ENCODE peak calls at places on chromosomes 16 and 17, in ten cellular contexts. A is left ventricle myocardium inferior; C is substantia nigra; H is effector memory CD4-positive, alpha-beta T cell; Q is GM23338; N is neuronal stem cell; Y is tibial nerve; W is AG04450; S is ovary; O is A549. J is an unnamed sample.

GRCh38 chr17:75384751-75385150 is 20.7 kb downstream of the GRB2 start:
- DNase-seq in O (no peak), H (no peak), Q (no peak), C (no peak), W (no peak), A (no peak), S (no peak), Y (no peak), N (no peak), J (no peak)

GRCh38 chr16:81694494-81695285 is 84.4 kb upstream of the PLCG2 start:
- DNase-seq in Y (no peak), H (no peak), S (no peak), A (no peak), O (no peak), W (no peak), Q (no peak), C (peak), N (no peak), J (no peak)

GRCh38 chr17:72998343-72998742 is 94.1 kb downstream of the SLC39A11 start:
- DNase-seq in O (no peak), A (no peak), W (no peak), Q (no peak), H (no peak), N (no peak), S (no peak), C (no peak), Y (no peak), J (no peak)

GRCh38 chr16:83878838-83879237 is 20.1 kb upstream of the MLYCD start:
- DNase-seq in N (no peak), Q (peak), C (no peak), W (peak), S (no peak), H (no peak), O (peak), A (no peak), Y (peak), J (no peak)

GRCh38 chr16:55821210-55821609 is 11.7 kb downstream of the CES1 start:
- DNase-seq in A (no peak), W (no peak), H (no peak), O (no peak), S (no peak), C (no peak), N (no peak), Q (no peak), Y (no peak), J (no peak)

GRCh38 chr17:59746849-59747445 is 39.5 kb downstream of the VMP1 start:
- DNase-seq in C (no peak), N (no peak), H (no peak), Q (peak), W (no peak), O (peak), A (no peak), Y (no peak), S (no peak), J (no peak)

GRCh38 chr16:31467858-31468257 is 4.1 kb upstream of the TGFB1I1 start:
- DNase-seq in Q (no peak), S (no peak), A (no peak), N (no peak), W (no peak), C (no peak), H (no peak), O (no peak), Y (no peak), J (no peak)

GRCh38 chr17:14621826-14622621 is 321.1 kb downstream of the HS3ST3B1 start:
- DNase-seq in Y (no peak), O (no peak), S (no peak), W (no peak), Q (no peak), H (no peak), C (no peak), A (no peak), N (no peak), J (no peak)

GRCh38 chr16:12144355-12144754 is 167.8 kb downstream of the SNX29 start:
- DNase-seq in O (no peak), S (no peak), C (no peak), N (no peak), Y (no peak), W (no peak), H (no peak), Q (no peak), A (no peak), J (no peak)

GRCh38 chr16:3959148-3959547 is 78.6 kb upstream of the CREBBP start:
- DNase-seq in H (no peak), W (no peak), N (no peak), C (no peak), O (peak), A (no peak), Q (no peak), S (no peak), Y (no peak), J (no peak)

GRCh38 chr17:17606416-17607000 is 15.0 kb upstream of the PEMT start:
- DNase-seq in C (no peak), O (no peak), S (no peak), H (no peak), Y (no peak), W (no peak), N (no peak), A (no peak), Q (no peak), J (no peak)

GRCh38 chr16:46848768-46849764 is 18.1 kb upstream of the C16orf87 start:
- DNase-seq in Q (no peak), Y (no peak), A (no peak), C (no peak), S (no peak), O (no peak), N (peak), H (no peak), W (no peak), J (no peak)

GRCh38 chr17:17093764-17094163 is 51.5 kb downstream of the MPRIP start:
- DNase-seq in Q (no peak), N (no peak), O (no peak), Y (no peak), A (no peak), H (no peak), W (no peak), C (no peak), S (peak), J (no peak)

GRCh38 chr17:8288336-8289102 is at the start of gene RANGRF:
- DNase-seq in O (peak), Q (peak), N (peak), A (peak), C (peak), H (peak), Y (peak), S (peak), W (no peak), J (no peak)

GRCh38 chr17:27569257-27569722 is 61.7 kb upstream of the LGALS9 start:
- DNase-seq in O (peak), W (no peak), C (peak), A (no peak), S (no peak), Q (peak), Y (no peak), N (peak), H (peak), J (no peak)

GRCh38 chr17:63910096-63910495 is 962 bp downstream of the CSHL1 start:
- DNase-seq in A (no peak), C (no peak), H (no peak), N (no peak), O (no peak), Q (no peak), W (no peak), S (no peak), Y (no peak), J (no peak)

GRCh38 chr17:876272-876671 is 94.1 kb downstream of the MRM3 start:
- DNase-seq in W (no peak), C (no peak), O (no peak), Y (no peak), Q (peak), S (no peak), A (no peak), N (no peak), H (no peak), J (no peak)

GRCh38 chr17:77372444-77373297 is 231.9 kb downstream of the SEC14L1 start:
- DNase-seq in H (peak), A (peak), W (peak), S (peak), O (no peak), Q (peak), N (peak), Y (peak), C (peak), J (no peak)

GRCh38 chr17:77124192-77124908 is 16.4 kb upstream of the SEC14L1 start:
- DNase-seq in S (no peak), H (no peak), Q (no peak), Y (peak), C (no peak), A (peak), W (no peak), N (no peak), O (peak), J (peak)

GRCh38 chr16:68599586-68599985 is 45.5 kb upstream of the CDH3 start:
- DNase-seq in O (no peak), A (no peak), N (no peak), H (no peak), Y (no peak), Q (peak), W (no peak), S (no peak), C (no peak), J (no peak)

GRCh38 chr16:21524068-21524751 is 75.2 kb upstream of the METTL9 start:
- DNase-seq in W (no peak), S (no peak), O (no peak), A (no peak), N (no peak), C (no peak), H (no peak), Y (no peak), Q (no peak), J (no peak)

GRCh38 chr16:50712568-50712914 is 19.1 kb downstream of the NOD2 start:
- DNase-seq in A (no peak), O (no peak), W (no peak), N (no peak), C (no peak), Q (no peak), S (no peak), Y (no peak), H (no peak), J (no peak)

GRCh38 chr17:59753522-59754467 is 46.3 kb downstream of the VMP1 start:
- DNase-seq in S (no peak), A (no peak), H (no peak), Q (peak), N (peak), C (no peak), Y (peak), W (peak), O (peak), J (peak)

GRCh38 chr16:67537270-67537635 is 8.6 kb downstream of the RIPOR1 start:
- DNase-seq in O (no peak), H (peak), S (peak), A (peak), Y (no peak), N (no peak), W (no peak), Q (peak), C (peak), J (no peak)

GRCh38 chr16:2691491-2692248 is 9.3 kb downstream of the KCTD5 start:
- DNase-seq in Y (no peak), S (peak), W (no peak), Q (no peak), C (peak), A (peak), O (no peak), N (no peak), H (no peak), J (no peak)

GRCh38 chr17:63919311-63919723 is 678 bp upstream of the GH1 start:
- DNase-seq in C (peak), N (peak), W (peak), Q (peak), S (peak), A (no peak), H (peak), O (peak), Y (peak), J (no peak)

GRCh38 chr17:47915667-47916242 is 19.7 kb downstream of the SP2 start:
- DNase-seq in Y (no peak), Q (no peak), W (no peak), S (peak), C (peak), N (no peak), A (peak), O (no peak), H (no peak), J (no peak)

GRCh38 chr16:86680137-86680536 is 101.8 kb downstream of the FOXL1 start:
- DNase-seq in Q (no peak), N (no peak), H (no peak), Y (no peak), S (no peak), A (peak), O (no peak), W (peak), C (no peak), J (no peak)

GRCh38 chr16:2470603-2471015 is 488 bp upstream of the NTN3 start:
- DNase-seq in H (no peak), N (no peak), S (no peak), W (no peak), O (peak), Y (no peak), Q (peak), C (no peak), A (no peak), J (no peak)

GRCh38 chr17:7220593-7221280 is 999 bp downstream of the ACADVL start:
- DNase-seq in H (peak), Y (no peak), S (peak), N (no peak), W (no peak), A (no peak), O (peak), C (peak), Q (peak), J (no peak)

GRCh38 chr17:57262557-57262956 is 6.2 kb downstream of the MSI2 start:
- DNase-seq in S (no peak), H (no peak), A (no peak), W (no peak), Q (no peak), O (no peak), N (no peak), C (no peak), Y (no peak), J (no peak)

GRCh38 chr16:69039333-69039941 is 66.0 kb upstream of the HAS3 start:
- DNase-seq in C (no peak), O (no peak), Y (no peak), A (no peak), H (no peak), N (no peak), Q (no peak), W (no peak), S (no peak), J (no peak)

GRCh38 chr16:54456291-54456690 is 169.7 kb upstream of the IRX3 start:
- DNase-seq in Q (no peak), H (no peak), C (no peak), Y (no peak), W (no peak), A (no peak), N (no peak), O (no peak), S (no peak), J (no peak)

GRCh38 chr16:24610421-24610765 is 71.0 kb downstream of the RBBP6 start:
- DNase-seq in Y (peak), A (peak), S (peak), W (no peak), C (peak), O (no peak), Q (peak), N (peak), H (no peak), J (no peak)

DNA sequence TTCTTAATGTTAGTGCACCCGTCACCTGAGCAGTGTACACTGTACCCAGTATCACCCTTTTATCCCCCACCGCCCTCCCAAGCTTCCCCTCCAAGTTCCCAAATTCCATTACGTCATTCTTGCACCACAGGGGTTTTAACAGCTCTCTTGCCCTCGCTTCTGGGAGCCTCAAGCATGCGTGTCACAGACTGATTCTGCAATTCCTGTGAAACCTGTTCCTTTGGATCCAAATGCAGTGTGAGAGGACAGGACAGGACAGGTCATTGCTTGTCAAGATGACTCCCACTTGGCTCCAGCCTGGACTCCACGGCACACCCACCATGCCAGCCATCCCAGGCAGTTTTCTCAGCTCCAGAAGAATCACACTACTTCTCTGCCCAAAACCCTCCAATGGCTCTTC is 44.1 kb downstream of the CYB5D2 start:
- DNase-seq in O (no peak), Y (no peak), N (no peak), W (no peak), H (no peak), Q (peak), S (no peak), A (no peak), C (no peak), J (peak)
- H3K27ac ChIP-seq in O (no peak), Y (no peak), N (no peak), W (no peak), H (no peak), Q (peak), S (no peak), A (peak), C (no peak), J (peak)

GRCh38 chr17:39923230-39923629 is 4.2 kb downstream of the ORMDL3 start:
- DNase-seq in O (no peak), S (no peak), A (no peak), N (no peak), Q (no peak), C (no peak), H (no peak), W (no peak), Y (no peak), J (no peak)

GRCh38 chr17:39925282-39926134 is 1.9 kb downstream of the ORMDL3 start:
- DNase-seq in A (no peak), C (no peak), H (no peak), O (no peak), Q (peak), S (no peak), N (no peak), W (no peak), Y (no peak), J (no peak)

GRCh38 chr17:39924691-39925055 is 2.7 kb downstream of the ORMDL3 start:
- DNase-seq in C (no peak), S (no peak), O (no peak), Y (no peak), Q (no peak), N (no peak), W (no peak), H (no peak), A (no peak), J (no peak)

GRCh38 chr17:39922006-39922405 is 3.6 kb upstream of the GSDMB start:
- DNase-seq in Q (no peak), C (no peak), A (no peak), Y (no peak), W (no peak), S (no peak), H (no peak), N (no peak), O (no peak), J (no peak)

GRCh38 chr17:39923836-39924690 is 3.3 kb downstream of the ORMDL3 start:
- DNase-seq in Y (no peak), W (no peak), C (no peak), N (no peak), A (no peak), Q (no peak), O (no peak), S (no peak), H (no peak), J (no peak)
- H3K27ac ChIP-seq in Y (no peak), W (no peak), C (no peak), N (no peak), A (no peak), Q (no peak), O (no peak), S (no peak), H (peak), J (no peak)

GRCh38 chr17:61385869-61386245 is 13.8 kb upstream of the TBX2 start:
- DNase-seq in N (no peak), Q (no peak), C (no peak), Y (no peak), S (no peak), O (no peak), W (no peak), H (no peak), A (no peak), J (no peak)

GRCh38 chr17:61385091-61385868 is 14.4 kb upstream of the TBX2 start:
- DNase-seq in A (no peak), H (no peak), O (no peak), Y (no peak), Q (no peak), S (no peak), C (no peak), W (no peak), N (no peak), J (no peak)

GRCh38 chr17:61387511-61388305 is 11.9 kb upstream of the TBX2 start:
- DNase-seq in A (no peak), Y (no peak), S (no peak), H (no peak), W (no peak), N (no peak), C (no peak), Q (no peak), O (no peak), J (no peak)

GRCh38 chr17:61387011-61387410 is 12.6 kb upstream of the TBX2 start:
- DNase-seq in H (no peak), S (no peak), A (no peak), Y (no peak), W (no peak), O (no peak), N (no peak), C (no peak), Q (no peak), J (no peak)

DNA sequence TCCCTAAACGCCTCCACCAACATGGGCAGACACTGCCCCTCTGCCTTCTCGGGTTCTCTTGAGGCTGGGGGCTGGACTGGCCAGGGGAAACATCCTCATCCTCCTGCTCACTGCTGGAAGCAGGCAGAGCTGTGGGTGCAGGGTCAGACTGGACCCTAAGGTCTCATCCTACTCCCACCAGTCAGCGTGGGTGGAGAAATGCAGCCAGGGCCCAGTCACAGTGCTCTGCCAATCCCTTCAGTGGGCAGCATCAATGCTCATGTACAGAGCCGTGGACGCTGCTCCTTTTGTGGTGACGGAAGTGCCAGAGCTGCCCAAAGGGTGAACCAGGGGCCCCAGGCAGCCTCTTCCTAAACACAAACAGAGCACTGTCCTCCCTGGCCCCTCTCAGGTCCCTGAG is 13.4 kb upstream of the TBX2 start:
- DNase-seq in A (no peak), Q (no peak), S (no peak), H (no peak), W (no peak), N (no peak), O (no peak), C (no peak), Y (no peak), J (no peak)
- H3K27ac ChIP-seq in A (no peak), Q (no peak), S (no peak), H (no peak), W (no peak), N (no peak), O (no peak), C (no peak), Y (no peak), J (no peak)

DNA sequence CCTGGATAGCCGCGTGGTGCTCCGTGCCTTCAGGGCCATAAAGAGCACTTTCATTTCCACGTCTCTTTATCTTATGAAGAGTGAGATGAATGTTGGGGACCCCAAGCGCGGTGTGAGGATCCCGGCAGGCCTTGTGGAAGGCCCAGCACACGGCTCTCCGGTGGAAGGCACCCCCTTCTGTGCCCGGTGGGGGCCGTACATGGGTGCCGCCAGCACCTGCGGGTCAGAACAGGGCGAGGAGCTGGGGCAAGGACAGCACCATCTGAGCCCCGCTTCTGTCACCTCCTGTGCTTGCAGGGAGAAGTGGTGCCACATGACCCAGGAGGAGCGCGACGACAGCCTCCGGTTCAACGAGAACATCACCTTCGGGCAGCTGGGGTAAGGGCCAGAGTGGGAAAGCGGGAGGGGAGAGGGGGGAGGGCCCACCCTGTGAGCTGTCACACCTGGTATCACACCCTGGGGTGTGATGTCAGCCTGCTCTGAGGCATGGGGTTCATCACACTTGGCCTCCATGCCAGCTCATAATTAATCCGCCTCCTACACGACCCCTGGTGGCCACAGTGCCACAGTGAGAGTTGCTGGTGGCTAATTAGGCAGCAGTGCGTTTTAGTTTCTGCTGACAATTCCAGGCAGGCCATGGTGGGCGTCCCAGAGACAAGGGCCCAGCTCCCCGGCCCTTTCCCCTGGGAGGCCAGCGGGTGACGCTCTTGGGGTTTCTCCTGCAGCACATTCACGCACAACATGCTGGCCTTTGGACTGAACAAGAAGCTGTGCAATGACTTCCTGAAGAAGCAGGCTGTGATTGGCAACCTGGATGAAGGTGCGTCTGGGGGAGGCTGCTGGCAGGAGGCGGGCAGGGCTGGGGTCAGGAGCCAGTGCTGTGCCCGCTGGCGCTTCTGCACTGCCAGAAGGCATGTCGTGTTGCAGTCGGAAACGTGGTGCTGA is 25.7 kb downstream of the CIBAR2 start:
- DNase-seq in W (no peak), H (peak), A (peak), Q (peak), Y (peak), O (peak), N (no peak), C (peak), S (no peak), J (no peak)
- H3K27ac ChIP-seq in W (no peak), H (no peak), A (no peak), Q (no peak), Y (no peak), O (peak), N (no peak), C (no peak), S (no peak), J (no peak)